ENCODE peak calls at places on chromosomes 16 and 17, in nine cellular contexts. One of them, this sample, is unnamed. For H3K4me1, the result is how much of the 10 kb centered on the place peaks cover.

GRCh38 chr17:8360260-8360659 is 16.2 kb downstream of the KRABD2 start:
- DNase-seq in tibial nerve: no peak
- DNase-seq in lower lobe of right lung: no peak
- DNase-seq in heart right ventricle: no peak
- DNase-seq in mesenchymal stem cell: no peak
- DNase-seq in GM23248: no peak
- DNase-seq in PC-9: no peak
- DNase-seq in hepatocyte: no peak
- DNase-seq in tibial artery: no peak
- DNase-seq in this sample: no peak

GRCh38 chr16:6023449-6023848 is 925.9 kb upstream of the EEF2KMT start:
- DNase-seq in tibial nerve: no peak
- DNase-seq in lower lobe of right lung: no peak
- DNase-seq in heart right ventricle: no peak
- DNase-seq in mesenchymal stem cell: no peak
- DNase-seq in GM23248: no peak
- DNase-seq in PC-9: no peak
- DNase-seq in hepatocyte: no peak
- DNase-seq in tibial artery: no peak
- DNase-seq in this sample: no peak

GRCh38 chr17:31388770-31389672 is 2.5 kb upstream of the RAB11FIP4 start:
- DNase-seq in tibial nerve: no peak
- DNase-seq in lower lobe of right lung: no peak
- DNase-seq in heart right ventricle: peak
- DNase-seq in mesenchymal stem cell: peak
- DNase-seq in GM23248: peak
- DNase-seq in PC-9: peak
- DNase-seq in hepatocyte: peak
- DNase-seq in tibial artery: peak
- DNase-seq in this sample: no peak

GRCh38 chr16:50861926-50862325 is 120.0 kb downstream of the CYLD start:
- DNase-seq in tibial nerve: no peak
- DNase-seq in lower lobe of right lung: no peak
- DNase-seq in heart right ventricle: no peak
- DNase-seq in mesenchymal stem cell: no peak
- DNase-seq in GM23248: peak
- DNase-seq in PC-9: no peak
- DNase-seq in hepatocyte: no peak
- DNase-seq in tibial artery: no peak
- DNase-seq in this sample: no peak

GRCh38 chr16:79839851-79840321 is 239.3 kb upstream of the MAF start:
- DNase-seq in tibial nerve: no peak
- DNase-seq in lower lobe of right lung: no peak
- DNase-seq in heart right ventricle: no peak
- DNase-seq in mesenchymal stem cell: no peak
- DNase-seq in GM23248: no peak
- DNase-seq in PC-9: no peak
- DNase-seq in hepatocyte: peak
- DNase-seq in tibial artery: no peak
- DNase-seq in this sample: no peak

GRCh38 chr17:32604966-32605365 is 118.2 kb downstream of the CDK5R1 start:
- DNase-seq in tibial nerve: no peak
- DNase-seq in lower lobe of right lung: no peak
- DNase-seq in heart right ventricle: no peak
- DNase-seq in mesenchymal stem cell: no peak
- DNase-seq in GM23248: no peak
- DNase-seq in PC-9: no peak
- DNase-seq in hepatocyte: no peak
- DNase-seq in tibial artery: no peak
- DNase-seq in this sample: no peak

GRCh38 chr16:80189481-80190163 is 351.2 kb upstream of the DYNLRB2 start:
- DNase-seq in tibial nerve: no peak
- DNase-seq in lower lobe of right lung: no peak
- DNase-seq in heart right ventricle: no peak
- DNase-seq in mesenchymal stem cell: no peak
- DNase-seq in GM23248: no peak
- DNase-seq in PC-9: no peak
- DNase-seq in hepatocyte: no peak
- DNase-seq in tibial artery: no peak
- DNase-seq in this sample: no peak

GRCh38 chr17:60641810-60642220 is 35.8 kb upstream of the BCAS3 start:
- DNase-seq in tibial nerve: no peak
- DNase-seq in lower lobe of right lung: no peak
- DNase-seq in heart right ventricle: no peak
- DNase-seq in mesenchymal stem cell: peak
- DNase-seq in GM23248: peak
- DNase-seq in PC-9: peak
- DNase-seq in hepatocyte: peak
- DNase-seq in tibial artery: peak
- DNase-seq in this sample: no peak

GRCh38 chr16:49027420-49027819 is 254.2 kb downstream of the CBLN1 start:
- DNase-seq in tibial nerve: no peak
- DNase-seq in lower lobe of right lung: no peak
- DNase-seq in heart right ventricle: no peak
- DNase-seq in mesenchymal stem cell: no peak
- DNase-seq in GM23248: no peak
- DNase-seq in PC-9: no peak
- DNase-seq in hepatocyte: no peak
- DNase-seq in tibial artery: no peak
- DNase-seq in this sample: peak

GRCh38 chr16:50408001-50408400 is 39.2 kb upstream of the BRD7 start:
- DNase-seq in tibial nerve: no peak
- DNase-seq in lower lobe of right lung: no peak
- DNase-seq in heart right ventricle: no peak
- DNase-seq in mesenchymal stem cell: no peak
- DNase-seq in GM23248: no peak
- DNase-seq in PC-9: no peak
- DNase-seq in hepatocyte: no peak
- DNase-seq in tibial artery: no peak
- DNase-seq in this sample: peak

GRCh38 chr17:73698966-73699365 is 54.7 kb upstream of the SDK2 start:
- DNase-seq in tibial nerve: no peak
- DNase-seq in lower lobe of right lung: no peak
- DNase-seq in heart right ventricle: no peak
- DNase-seq in mesenchymal stem cell: no peak
- DNase-seq in GM23248: no peak
- DNase-seq in PC-9: no peak
- DNase-seq in hepatocyte: no peak
- DNase-seq in tibial artery: no peak
- DNase-seq in this sample: no peak

GRCh38 chr16:57897053-57897784 is 73.7 kb downstream of the CNGB1 start:
- DNase-seq in tibial nerve: no peak
- DNase-seq in lower lobe of right lung: peak
- DNase-seq in heart right ventricle: no peak
- DNase-seq in mesenchymal stem cell: no peak
- DNase-seq in GM23248: no peak
- DNase-seq in PC-9: no peak
- DNase-seq in hepatocyte: no peak
- DNase-seq in tibial artery: no peak
- DNase-seq in this sample: no peak

GRCh38 chr16:56593573-56594291 is 4.4 kb downstream of the MT3 start:
- DNase-seq in tibial nerve: no peak
- DNase-seq in lower lobe of right lung: no peak
- DNase-seq in heart right ventricle: no peak
- DNase-seq in mesenchymal stem cell: no peak
- DNase-seq in GM23248: no peak
- DNase-seq in PC-9: no peak
- DNase-seq in hepatocyte: no peak
- DNase-seq in tibial artery: no peak
- DNase-seq in this sample: no peak

GRCh38 chr16:85028638-85029412 is 1.2 kb downstream of the KIAA0513 start:
- DNase-seq in tibial nerve: no peak
- DNase-seq in lower lobe of right lung: no peak
- DNase-seq in heart right ventricle: no peak
- DNase-seq in mesenchymal stem cell: peak
- DNase-seq in GM23248: peak
- DNase-seq in PC-9: peak
- DNase-seq in hepatocyte: peak
- DNase-seq in tibial artery: peak
- DNase-seq in this sample: no peak

GRCh38 chr16:24848065-24848464 is 2.3 kb downstream of the SLC5A11 start:
- DNase-seq in tibial nerve: no peak
- DNase-seq in lower lobe of right lung: no peak
- DNase-seq in heart right ventricle: no peak
- DNase-seq in mesenchymal stem cell: peak
- DNase-seq in GM23248: peak
- DNase-seq in PC-9: peak
- DNase-seq in hepatocyte: no peak
- DNase-seq in tibial artery: no peak
- DNase-seq in this sample: no peak

GRCh38 chr16:27407158-27407557 is 5.2 kb downstream of the IL21R start:
- DNase-seq in tibial nerve: no peak
- DNase-seq in lower lobe of right lung: no peak
- DNase-seq in heart right ventricle: no peak
- DNase-seq in mesenchymal stem cell: no peak
- DNase-seq in GM23248: no peak
- DNase-seq in PC-9: no peak
- DNase-seq in hepatocyte: no peak
- DNase-seq in tibial artery: no peak
- DNase-seq in this sample: no peak

GRCh38 chr17:81932333-81932983 is 4.6 kb downstream of the PYCR1 start:
- DNase-seq in tibial nerve: no peak
- DNase-seq in lower lobe of right lung: no peak
- DNase-seq in heart right ventricle: no peak
- DNase-seq in mesenchymal stem cell: no peak
- DNase-seq in GM23248: no peak
- DNase-seq in PC-9: no peak
- DNase-seq in hepatocyte: no peak
- DNase-seq in tibial artery: no peak
- DNase-seq in this sample: no peak

DNA sequence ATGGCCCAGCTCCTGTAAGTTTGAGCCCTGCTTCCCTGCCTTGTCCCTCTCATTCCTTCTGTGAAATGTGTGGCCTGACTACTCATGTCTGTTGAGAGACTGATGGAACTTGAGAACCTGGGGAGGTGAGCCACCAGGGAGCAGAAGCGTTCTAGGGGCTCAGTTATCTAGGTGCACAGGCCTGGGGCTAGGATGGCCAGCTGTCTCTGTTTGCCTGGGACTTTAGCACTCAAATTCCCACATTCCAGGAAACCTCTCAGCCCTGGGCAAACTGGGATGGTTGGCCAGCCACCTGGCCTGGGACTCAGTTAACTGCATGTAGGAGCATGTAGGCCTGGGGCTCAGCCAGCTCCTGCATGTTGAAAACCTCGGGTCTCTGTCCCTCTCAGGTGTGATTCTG is 9.3 kb upstream of the EPN3 start:
- DNase-seq in tibial nerve: no peak
- DNase-seq in lower lobe of right lung: no peak
- DNase-seq in heart right ventricle: no peak
- DNase-seq in mesenchymal stem cell: no peak
- DNase-seq in GM23248: no peak
- DNase-seq in PC-9: no peak
- DNase-seq in hepatocyte: no peak
- DNase-seq in tibial artery: no peak
- DNase-seq in this sample: no peak
- H3K4me1 ChIP-seq in tibial nerve: under half
- H3K4me1 ChIP-seq in lower lobe of right lung: under half
- H3K4me1 ChIP-seq in heart right ventricle: under half
- H3K4me1 ChIP-seq in mesenchymal stem cell: under half
- H3K4me1 ChIP-seq in GM23248: under half
- H3K4me1 ChIP-seq in PC-9: under half
- H3K4me1 ChIP-seq in hepatocyte: under half
- H3K4me1 ChIP-seq in tibial artery: under half
- H3K4me1 ChIP-seq in this sample: under half

DNA sequence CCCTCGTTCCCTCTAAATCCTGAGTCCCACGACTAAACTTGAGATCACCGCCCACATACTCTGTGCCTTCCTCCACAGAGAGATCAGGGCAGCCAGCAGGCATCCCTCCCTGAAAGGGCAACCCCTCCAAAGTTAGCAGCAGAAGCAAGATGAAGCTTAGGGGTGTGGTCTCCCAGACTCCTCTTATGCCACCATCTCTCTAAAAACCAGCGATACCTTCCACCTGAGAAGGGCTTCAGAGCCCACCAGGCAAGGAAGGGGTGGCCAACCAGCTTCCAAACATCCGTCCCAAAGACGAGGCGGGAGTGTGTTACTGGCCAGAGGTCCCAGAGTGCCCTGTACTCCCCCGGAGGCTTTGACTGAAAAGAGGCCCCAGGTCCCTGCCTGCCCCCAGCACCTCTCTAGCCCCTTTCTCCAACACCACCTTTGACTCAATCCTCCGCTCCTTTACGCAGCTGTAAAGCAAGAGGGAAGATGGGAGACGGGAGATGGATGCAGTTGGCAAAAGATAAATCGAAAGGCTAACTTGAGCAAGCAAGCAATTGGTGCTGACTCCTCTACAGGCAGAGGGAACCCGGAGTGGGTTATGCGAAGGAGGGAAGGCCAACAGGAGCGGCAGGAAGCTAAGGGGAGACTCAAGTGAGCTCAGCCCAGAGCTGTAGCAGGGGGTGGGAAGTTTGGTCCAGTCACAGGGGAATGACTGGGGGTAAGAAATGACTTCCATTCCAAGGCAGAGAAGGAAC is 1.1 kb downstream of the ST3GAL2 start:
- DNase-seq in tibial nerve: no peak
- DNase-seq in lower lobe of right lung: no peak
- DNase-seq in heart right ventricle: no peak
- DNase-seq in mesenchymal stem cell: peak
- DNase-seq in GM23248: peak
- DNase-seq in PC-9: no peak
- DNase-seq in hepatocyte: no peak
- DNase-seq in tibial artery: no peak
- DNase-seq in this sample: no peak
- H3K27ac ChIP-seq in tibial nerve: peak
- H3K27ac ChIP-seq in lower lobe of right lung: peak
- H3K27ac ChIP-seq in heart right ventricle: peak
- H3K27ac ChIP-seq in mesenchymal stem cell: peak
- H3K27ac ChIP-seq in GM23248: peak
- H3K27ac ChIP-seq in PC-9: no peak
- H3K27ac ChIP-seq in hepatocyte: peak
- H3K27ac ChIP-seq in tibial artery: peak
- H3K27ac ChIP-seq in this sample: peak

GRCh38 chr17:40326014-40326831 is 17.2 kb downstream of the RARA start:
- DNase-seq in tibial nerve: no peak
- DNase-seq in lower lobe of right lung: peak
- DNase-seq in heart right ventricle: no peak
- DNase-seq in mesenchymal stem cell: no peak
- DNase-seq in GM23248: no peak
- DNase-seq in PC-9: no peak
- DNase-seq in hepatocyte: no peak
- DNase-seq in tibial artery: no peak
- DNase-seq in this sample: no peak
- H3K4me1 ChIP-seq in tibial nerve: half or more
- H3K4me1 ChIP-seq in lower lobe of right lung: half or more
- H3K4me1 ChIP-seq in heart right ventricle: half or more
- H3K4me1 ChIP-seq in mesenchymal stem cell: half or more
- H3K4me1 ChIP-seq in GM23248: half or more
- H3K4me1 ChIP-seq in PC-9: under half
- H3K4me1 ChIP-seq in hepatocyte: half or more
- H3K4me1 ChIP-seq in tibial artery: half or more
- H3K4me1 ChIP-seq in this sample: half or more

DNA sequence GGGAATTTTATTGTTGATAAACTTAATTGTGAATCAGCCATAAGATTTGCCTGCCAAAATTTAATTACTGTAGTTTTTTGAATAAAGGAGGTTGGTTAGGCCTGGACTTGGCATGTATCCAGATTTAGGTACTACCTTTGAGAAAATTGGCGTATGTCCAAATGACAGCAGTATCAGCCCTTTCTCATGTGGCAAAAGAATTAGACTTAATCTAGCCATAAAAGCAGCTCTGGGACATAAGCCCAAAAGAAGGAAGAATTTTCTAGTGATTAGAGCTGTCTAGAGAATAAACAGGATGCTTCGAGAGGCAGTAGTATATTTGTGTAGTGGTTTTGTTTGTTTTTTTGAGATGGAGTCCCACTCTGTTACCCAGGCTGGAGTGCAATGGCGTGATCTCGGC is 27.7 kb downstream of the PPM1E start:
- DNase-seq in tibial nerve: no peak
- DNase-seq in lower lobe of right lung: no peak
- DNase-seq in heart right ventricle: no peak
- DNase-seq in mesenchymal stem cell: no peak
- DNase-seq in GM23248: peak
- DNase-seq in PC-9: no peak
- DNase-seq in hepatocyte: peak
- DNase-seq in tibial artery: no peak
- DNase-seq in this sample: no peak
- H3K27ac ChIP-seq in tibial nerve: no peak
- H3K27ac ChIP-seq in lower lobe of right lung: no peak
- H3K27ac ChIP-seq in heart right ventricle: no peak
- H3K27ac ChIP-seq in mesenchymal stem cell: no peak
- H3K27ac ChIP-seq in GM23248: no peak
- H3K27ac ChIP-seq in PC-9: no peak
- H3K27ac ChIP-seq in hepatocyte: no peak
- H3K27ac ChIP-seq in tibial artery: no peak
- H3K27ac ChIP-seq in this sample: no peak

This sample was measured in esophagus muscularis mucosa.